ENCODE peak calls at places on chromosome 10, in nine cellular contexts. N is uterus; L is CD8-positive, alpha-beta T cell; E is ovary; J is A549; D is psoas muscle; Z is sigmoid colon; F is CD4-positive, alpha-beta T cell; P is astrocyte. G is an unnamed sample.

GRCh38 chr10:22461891-22462290 is 116.6 kb downstream of the SPAG6 start:
- DNase-seq in N (no peak), P (no peak), F (no peak), L (no peak), Z (no peak), J (no peak), E (no peak), D (no peak), G (no peak)

GRCh38 chr10:33005322-33006282 is 47.6 kb upstream of the ITGB1 start:
- DNase-seq in Z (peak; percentile 95), E (peak; percentile 63), F (peak; percentile 15), L (no peak), P (peak; percentile 96), D (peak; percentile 86), J (peak; percentile 97), N (peak; percentile 85), G (peak; percentile 62)

GRCh38 chr10:115093286-115093775 is at the start of gene ATRNL1:
- DNase-seq in N (no peak), F (no peak), P (no peak), D (peak; percentile 21), J (peak; percentile 24), L (no peak), Z (peak; percentile 65), E (peak; percentile 68), G (peak; percentile 11)

GRCh38 chr10:70578371-70578947 is 24.1 kb downstream of the PRF1 start:
- DNase-seq in D (no peak), P (peak; percentile 99), E (no peak), J (no peak), F (peak; percentile 12), N (no peak), L (peak; percentile 67), Z (peak; percentile 15), G (peak; percentile 60)

GRCh38 chr10:125209591-125210373 is 49.4 kb upstream of the CTBP2 start:
- DNase-seq in E (peak; percentile 40), N (no peak), Z (no peak), F (no peak), D (no peak), J (no peak), P (peak; percentile 58), L (no peak), G (no peak)

GRCh38 chr10:95792874-95793285 is 36.9 kb downstream of the ENTPD1 start:
- DNase-seq in J (no peak), Z (no peak), N (no peak), F (no peak), E (no peak), L (no peak), D (no peak), P (peak; percentile 63), G (peak; percentile 97)

GRCh38 chr10:91682912-91683311 is 50.0 kb upstream of the PPP1R3C start:
- DNase-seq in D (no peak), P (no peak), N (no peak), J (no peak), F (no peak), Z (no peak), L (no peak), E (no peak), G (no peak)

GRCh38 chr10:95229724-95230627 is 35.9 kb downstream of the ACSM6 start:
- DNase-seq in D (no peak), F (no peak), J (peak; percentile 91), N (no peak), Z (no peak), L (no peak), E (no peak), P (peak; percentile 98), G (no peak)

GRCh38 chr10:18158698-18159342 is 18.6 kb downstream of the CACNB2 start:
- DNase-seq in F (no peak), J (no peak), L (no peak), N (no peak), P (peak; percentile 46), E (no peak), D (no peak), Z (no peak), G (peak; percentile 52)

GRCh38 chr10:110512461-110513187 is 14.9 kb downstream of the DUSP5 start:
- DNase-seq in J (peak; percentile 77), Z (peak; percentile 62), N (no peak), P (peak; percentile 91), L (no peak), F (no peak), D (no peak), E (no peak), G (peak; percentile 86)

GRCh38 chr10:69179089-69179742 is 818 bp upstream of the SUPV3L1 start:
- DNase-seq in P (no peak), E (peak; percentile 7), F (peak; percentile 15), J (no peak), L (peak; percentile 35), Z (no peak), N (peak; percentile 16), D (no peak), G (no peak)

GRCh38 chr10:62244785-62245595 is 23.7 kb downstream of the RTKN2 start:
- DNase-seq in L (peak; percentile 17), J (peak; percentile 67), N (no peak), E (no peak), P (peak; percentile 50), D (no peak), Z (no peak), F (peak; percentile 16), G (peak; percentile 86)
- TF ChIP-seq CTCF in L (peak; percentile 90), J (peak; percentile 91), N (peak; percentile 83), E (peak; percentile 84), P (peak; percentile 96), D (peak; percentile 90), Z (peak; percentile 82), F (peak; percentile 92), G (peak; percentile 85)

GRCh38 chr10:13820591-13821377 is 234.0 kb downstream of the PRPF18 start:
- DNase-seq in D (no peak), J (no peak), Z (no peak), P (no peak), F (no peak), L (no peak), N (no peak), E (no peak), G (no peak)
- H3K27ac ChIP-seq in D (no peak overlapping the region), J (no peak overlapping the region), Z (no peak overlapping the region), P (no peak overlapping the region), F (no peak overlapping the region), L (no peak overlapping the region), N (no peak overlapping the region), E (no peak overlapping the region), G (no peak overlapping the region)

GRCh38 chr10:122525788-122526187 is 34.8 kb upstream of the DMBT1 start:
- DNase-seq in Z (no peak), N (no peak), D (no peak), P (no peak), L (no peak), E (no peak), F (no peak), J (peak; percentile 17), G (peak; percentile 43)
- TF ChIP-seq CTCF in Z (no peak), N (peak; percentile 17), D (peak; percentile 17), P (no peak), L (no peak), E (no peak), F (no peak), J (peak; percentile 24), G (peak; percentile 27)

GRCh38 chr10:127971101-127971946 is 64.4 kb downstream of the PTPRE start:
- DNase-seq in L (no peak), E (no peak), F (no peak), N (no peak), D (no peak), Z (no peak), J (no peak), P (no peak), G (no peak)
- H3K27ac ChIP-seq in L (no peak overlapping the region), E (no peak overlapping the region), F (no peak overlapping the region), N (no peak overlapping the region), D (no peak overlapping the region), Z (no peak overlapping the region), J (no peak overlapping the region), P (no peak overlapping the region), G (no peak overlapping the region)